ENCODE peak calls at places on chromosome 16, in five cellular contexts. W is Panc1; F is GF-D8; I is fibroblast of lung; Q is CD8-positive, alpha-beta memory T cell. G is an unnamed sample.

GRCh38 chr16:86585821-86586611 is 7.7 kb downstream of the FOXL1 start:
- DNase-seq in W (no peak), F (no peak), I (peak; percentile 92), Q (no peak), G (no peak)

GRCh38 chr16:89586853-89587252 is 11.3 kb downstream of the CPNE7 start:
- DNase-seq in W (no peak), F (no peak), I (peak; percentile 37), Q (no peak), G (no peak)

GRCh38 chr16:57775661-57776469 is 26.4 kb downstream of the KIFC3 start:
- DNase-seq in W (no peak), F (no peak), I (no peak), Q (no peak), G (no peak)

GRCh38 chr16:11053916-11054460 is 109.6 kb downstream of the CLEC16A start:
- DNase-seq in W (no peak), F (no peak), I (no peak), Q (no peak), G (no peak)

GRCh38 chr16:7835032-7835431 is 502.4 kb downstream of the RBFOX1 start:
- DNase-seq in W (no peak), F (no peak), I (no peak), Q (no peak), G (no peak)

GRCh38 chr16:3144331-3144881 is 9.6 kb downstream of the ZNF213 start:
- DNase-seq in W (no peak), F (no peak), I (no peak), Q (no peak), G (no peak)

GRCh38 chr16:46862555-46863447 is 21.4 kb upstream of the GPT2 start:
- DNase-seq in W (no peak), F (no peak), I (peak; percentile 49), Q (no peak), G (no peak)

GRCh38 chr16:84053237-84053636 is 10.6 kb upstream of the SLC38A8 start:
- DNase-seq in W (no peak), F (no peak), I (no peak), Q (no peak), G (no peak)

GRCh38 chr16:104355-104754 is 26.3 kb downstream of the MPG start:
- DNase-seq in W (no peak), F (no peak), I (no peak), Q (no peak), G (no peak)

GRCh38 chr16:24309222-24309905 is 53.2 kb downstream of the CACNG3 start:
- DNase-seq in W (peak; percentile 53), F (no peak), I (peak; percentile 67), Q (no peak), G (no peak)

GRCh38 chr16:81723098-81723723 is 55.9 kb upstream of the PLCG2 start:
- DNase-seq in W (peak; percentile 46), F (peak; percentile 44), I (peak; percentile 75), Q (peak; percentile 66), G (no peak)

GRCh38 chr16:2969545-2970521 is 685 bp downstream of the PAQR4 start:
- DNase-seq in W (no peak), F (peak; percentile 11), I (peak; percentile 41), Q (peak; percentile 53), G (no peak)

GRCh38 chr16:12690024-12690423 is 113.7 kb downstream of the CPPED1 start:
- DNase-seq in W (no peak), F (no peak), I (no peak), Q (no peak), G (no peak)

GRCh38 chr16:27461483-27462171 is 59.7 kb downstream of the IL21R start:
- DNase-seq in W (no peak), F (no peak), I (peak; percentile 19), Q (no peak), G (no peak)

GRCh38 chr16:23353440-23353839 is 51.3 kb downstream of the SCNN1B start:
- DNase-seq in W (no peak), F (no peak), I (no peak), Q (no peak), G (no peak)

GRCh38 chr16:1101133-1101532 is 5.1 kb upstream of the C1QTNF8 start:
- DNase-seq in W (no peak), F (no peak), I (no peak), Q (no peak), G (no peak)

GRCh38 chr16:20744922-20745440 is 3.4 kb upstream of the THUMPD1 start:
- DNase-seq in W (no peak), F (peak; percentile 86), I (no peak), Q (no peak), G (peak; percentile 45)

GRCh38 chr16:31085371-31085770 is 3.4 kb downstream of the PRSS53 start:
- DNase-seq in W (no peak), F (no peak), I (peak; percentile 30), Q (no peak), G (no peak)

GRCh38 chr16:27455700-27456099 is 53.7 kb downstream of the IL21R start:
- DNase-seq in W (no peak), F (peak; percentile 15), I (no peak), Q (peak; percentile 31), G (no peak)

GRCh38 chr16:30761427-30761927 is 385 bp downstream of the CFAP119 start:
- DNase-seq in W (no peak), F (peak; percentile 18), I (peak; percentile 34), Q (peak; percentile 25), G (no peak)

GRCh38 chr16:4870138-4870671 is 22.9 kb downstream of the UBN1 start:
- DNase-seq in W (no peak), F (no peak), I (no peak), Q (no peak), G (no peak)

GRCh38 chr16:6105115-6105514 is 1007.5 kb upstream of the EEF2KMT start:
- DNase-seq in W (no peak), F (no peak), I (peak; percentile 76), Q (no peak), G (no peak)

GRCh38 chr16:24771132-24771778 is 41.8 kb downstream of the TNRC6A start:
- DNase-seq in W (no peak), F (no peak), I (peak; percentile 51), Q (no peak), G (no peak)

GRCh38 chr16:65410801-65411200 is 288.9 kb upstream of the CDH11 start:
- DNase-seq in W (no peak), F (no peak), I (peak; percentile 82), Q (no peak), G (no peak)

GRCh38 chr16:70161350-70161749 is 12.2 kb upstream of the CLEC18C start:
- DNase-seq in W (no peak), F (no peak), I (no peak), Q (no peak), G (peak; percentile 92)

GRCh38 chr16:58885528-58886170 is 151.5 kb upstream of the GOT2 start:
- DNase-seq in W (no peak), F (no peak), I (no peak), Q (no peak), G (no peak)

GRCh38 chr16:56614549-56614991 is 6.2 kb downstream of the MT2A start:
- DNase-seq in W (no peak), F (no peak), I (peak; percentile 96), Q (no peak), G (no peak)

GRCh38 chr16:72066747-72067146 is 3.7 kb downstream of the HPR start:
- DNase-seq in W (peak; percentile 15), F (peak; percentile 9), I (peak; percentile 23), Q (peak; percentile 5), G (no peak)

GRCh38 chr16:69885722-69886121 is 65.4 kb upstream of the CLEC18A start:
- DNase-seq in W (no peak), F (no peak), I (no peak), Q (no peak), G (no peak)

GRCh38 chr16:72798212-72798611 is 249.7 kb downstream of the ZFHX3 start:
- DNase-seq in W (no peak), F (no peak), I (no peak), Q (no peak), G (no peak)

G was measured in esophagus muscularis mucosa.